ENCODE peak calls at places on chromosomes 16 and 17, in six cellular contexts. One of them, this sample, is unnamed.

GRCh38 chr17:60095830-60096229 is 17.1 kb upstream of the HEATR6 start:
- DNase-seq in mucosa of descending colon: no peak
- DNase-seq in fibroblast of pulmonary artery: no peak
- DNase-seq in transverse colon: no peak
- DNase-seq in kidney epithelial cell: no peak
- DNase-seq in A549: no peak
- DNase-seq in this sample: no peak

GRCh38 chr16:56643080-56643778 is 4.8 kb downstream of the MT1A start:
- DNase-seq in transverse colon: peak; percentile 89
- DNase-seq in mucosa of descending colon: peak; percentile 93
- DNase-seq in A549: peak; percentile 85
- DNase-seq in kidney epithelial cell: no peak
- DNase-seq in fibroblast of pulmonary artery: peak; percentile 43
- DNase-seq in this sample: no peak

GRCh38 chr16:2818278-2818876 is 1.3 kb downstream of the PRSS21 start:
- DNase-seq in kidney epithelial cell: no peak
- DNase-seq in A549: no peak
- DNase-seq in fibroblast of pulmonary artery: no peak
- DNase-seq in transverse colon: peak; percentile 5
- DNase-seq in mucosa of descending colon: no peak
- DNase-seq in this sample: no peak

GRCh38 chr16:53743149-53743566 is 39.2 kb downstream of the FTO start:
- DNase-seq in kidney epithelial cell: no peak
- DNase-seq in fibroblast of pulmonary artery: peak; percentile 58
- DNase-seq in mucosa of descending colon: no peak
- DNase-seq in A549: peak; percentile 70
- DNase-seq in transverse colon: peak; percentile 30
- DNase-seq in this sample: no peak

GRCh38 chr17:7213895-7214299 is 5.7 kb downstream of the DLG4 start:
- DNase-seq in mucosa of descending colon: peak; percentile 45
- DNase-seq in transverse colon: peak; percentile 79
- DNase-seq in A549: peak; percentile 96
- DNase-seq in fibroblast of pulmonary artery: peak; percentile 84
- DNase-seq in kidney epithelial cell: no peak
- DNase-seq in this sample: no peak

GRCh38 chr17:57914274-57915147 is 40.7 kb downstream of the CUEDC1 start:
- DNase-seq in mucosa of descending colon: peak; percentile 21
- DNase-seq in A549: no peak
- DNase-seq in fibroblast of pulmonary artery: no peak
- DNase-seq in kidney epithelial cell: no peak
- DNase-seq in transverse colon: no peak
- DNase-seq in this sample: no peak

GRCh38 chr16:16144416-16144815 is 78.9 kb downstream of the ABCC6 start:
- DNase-seq in kidney epithelial cell: peak; percentile 57
- DNase-seq in mucosa of descending colon: no peak
- DNase-seq in transverse colon: no peak
- DNase-seq in A549: no peak
- DNase-seq in fibroblast of pulmonary artery: no peak
- DNase-seq in this sample: no peak

GRCh38 chr16:47033176-47033575 is 59.7 kb upstream of the DNAJA2 start:
- DNase-seq in fibroblast of pulmonary artery: no peak
- DNase-seq in transverse colon: no peak
- DNase-seq in kidney epithelial cell: no peak
- DNase-seq in mucosa of descending colon: no peak
- DNase-seq in A549: no peak
- DNase-seq in this sample: no peak

GRCh38 chr16:85249418-85249817 is 137.1 kb upstream of the CIBAR2 start:
- DNase-seq in A549: no peak
- DNase-seq in transverse colon: no peak
- DNase-seq in kidney epithelial cell: no peak
- DNase-seq in fibroblast of pulmonary artery: no peak
- DNase-seq in mucosa of descending colon: no peak
- DNase-seq in this sample: no peak

GRCh38 chr17:56309897-56310296 is 156.6 kb downstream of the ANKFN1 start:
- DNase-seq in transverse colon: no peak
- DNase-seq in mucosa of descending colon: no peak
- DNase-seq in kidney epithelial cell: no peak
- DNase-seq in fibroblast of pulmonary artery: peak; percentile 8
- DNase-seq in A549: peak; percentile 39
- DNase-seq in this sample: no peak

GRCh38 chr17:28549274-28550132 is 2.9 kb downstream of the UNC119 start:
- DNase-seq in fibroblast of pulmonary artery: no peak
- DNase-seq in A549: no peak
- DNase-seq in kidney epithelial cell: no peak
- DNase-seq in mucosa of descending colon: no peak
- DNase-seq in transverse colon: no peak
- DNase-seq in this sample: no peak

GRCh38 chr16:75351183-75351582 is 82.1 kb downstream of the CFDP1 start:
- DNase-seq in transverse colon: no peak
- DNase-seq in A549: no peak
- DNase-seq in fibroblast of pulmonary artery: peak; percentile 86
- DNase-seq in kidney epithelial cell: peak; percentile 45
- DNase-seq in mucosa of descending colon: no peak
- DNase-seq in this sample: peak; percentile 37

GRCh38 chr16:53766304-53767016 is 62.5 kb downstream of the FTO start:
- DNase-seq in transverse colon: no peak
- DNase-seq in fibroblast of pulmonary artery: peak; percentile 63
- DNase-seq in mucosa of descending colon: no peak
- DNase-seq in kidney epithelial cell: no peak
- DNase-seq in A549: no peak
- DNase-seq in this sample: no peak

GRCh38 chr16:56372013-56372634 is 53.2 kb downstream of the AMFR start:
- DNase-seq in A549: no peak
- DNase-seq in fibroblast of pulmonary artery: no peak
- DNase-seq in kidney epithelial cell: no peak
- DNase-seq in transverse colon: no peak
- DNase-seq in mucosa of descending colon: no peak
- DNase-seq in this sample: no peak

GRCh38 chr17:28871056-28871579 is 16.3 kb downstream of the ERAL1 start:
- DNase-seq in A549: no peak
- DNase-seq in fibroblast of pulmonary artery: no peak
- DNase-seq in mucosa of descending colon: no peak
- DNase-seq in kidney epithelial cell: no peak
- DNase-seq in transverse colon: no peak
- DNase-seq in this sample: no peak

GRCh38 chr17:28925912-28926365 is 23.1 kb upstream of the DHRS13 start:
- DNase-seq in kidney epithelial cell: peak; percentile 57
- DNase-seq in A549: no peak
- DNase-seq in fibroblast of pulmonary artery: peak; percentile 90
- DNase-seq in transverse colon: no peak
- DNase-seq in mucosa of descending colon: no peak
- DNase-seq in this sample: peak; percentile 49

GRCh38 chr17:81537856-81538555 is 9.8 kb downstream of the FSCN2 start:
- DNase-seq in transverse colon: no peak
- DNase-seq in mucosa of descending colon: no peak
- DNase-seq in fibroblast of pulmonary artery: no peak
- DNase-seq in kidney epithelial cell: no peak
- DNase-seq in A549: no peak
- DNase-seq in this sample: no peak

GRCh38 chr17:28467456-28468025 is 5.9 kb upstream of the SLC13A2 start:
- DNase-seq in transverse colon: no peak
- DNase-seq in fibroblast of pulmonary artery: peak; percentile 79
- DNase-seq in mucosa of descending colon: no peak
- DNase-seq in kidney epithelial cell: no peak
- DNase-seq in A549: no peak
- DNase-seq in this sample: peak; percentile 40

GRCh38 chr17:45123930-45124796 is 8.2 kb downstream of the PLCD3 start:
- DNase-seq in fibroblast of pulmonary artery: peak; percentile 86
- DNase-seq in transverse colon: peak; percentile 82
- DNase-seq in A549: peak; percentile 96
- DNase-seq in kidney epithelial cell: peak; percentile 82
- DNase-seq in mucosa of descending colon: peak; percentile 87
- DNase-seq in this sample: no peak

GRCh38 chr17:61392679-61393078 is 7.0 kb upstream of the TBX2 start:
- DNase-seq in A549: no peak
- DNase-seq in mucosa of descending colon: no peak
- DNase-seq in transverse colon: no peak
- DNase-seq in kidney epithelial cell: no peak
- DNase-seq in fibroblast of pulmonary artery: no peak
- DNase-seq in this sample: no peak

GRCh38 chr17:61395409-61395982 is 4.1 kb upstream of the TBX2 start:
- DNase-seq in kidney epithelial cell: no peak
- DNase-seq in fibroblast of pulmonary artery: no peak
- DNase-seq in mucosa of descending colon: peak; percentile 22
- DNase-seq in transverse colon: no peak
- DNase-seq in A549: no peak
- DNase-seq in this sample: no peak

GRCh38 chr17:61393550-61393903 is 6.1 kb upstream of the TBX2 start:
- DNase-seq in A549: peak; percentile 51
- DNase-seq in fibroblast of pulmonary artery: no peak
- DNase-seq in transverse colon: no peak
- DNase-seq in kidney epithelial cell: no peak
- DNase-seq in mucosa of descending colon: no peak
- DNase-seq in this sample: no peak

GRCh38 chr17:61394630-61395408 is 4.8 kb upstream of the TBX2 start:
- DNase-seq in mucosa of descending colon: peak; percentile 22
- DNase-seq in kidney epithelial cell: no peak
- DNase-seq in A549: no peak
- DNase-seq in fibroblast of pulmonary artery: no peak
- DNase-seq in transverse colon: no peak
- DNase-seq in this sample: no peak

DNA sequence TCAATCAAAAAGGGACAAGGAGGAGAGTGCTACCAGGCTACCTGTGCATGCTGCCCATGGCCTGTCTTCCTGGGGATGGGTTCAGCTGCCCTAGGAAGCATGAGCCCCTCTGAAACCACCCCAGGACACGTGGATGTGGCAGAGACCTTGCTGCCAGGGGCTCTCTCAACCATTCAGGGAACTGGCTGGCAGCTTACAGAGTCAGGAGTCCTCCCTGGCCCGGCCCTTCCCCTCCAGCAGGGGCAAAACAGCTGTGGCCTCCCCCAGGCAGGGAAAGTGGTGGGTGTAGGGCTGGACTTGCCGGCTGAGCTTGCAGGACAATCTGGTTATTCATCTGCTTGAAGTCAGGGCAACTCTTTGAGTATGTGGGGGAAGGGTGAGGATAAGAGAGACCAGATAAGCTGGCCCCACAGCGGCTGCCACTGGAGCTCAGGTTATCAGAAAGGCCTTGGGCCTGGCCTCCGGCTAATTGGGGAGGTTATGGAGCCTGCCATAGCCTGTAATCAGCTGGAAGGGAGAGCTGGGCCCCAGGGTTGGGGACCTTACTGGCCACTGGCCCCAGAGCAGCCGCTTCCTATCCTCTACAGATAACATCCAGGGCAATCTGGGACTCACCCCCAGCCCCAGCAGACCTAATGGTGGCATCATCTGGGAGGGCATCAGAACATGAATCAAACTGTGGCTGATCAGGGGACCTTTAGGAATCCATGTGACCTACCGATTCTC is 5.6 kb upstream of the TBX2 start:
- DNase-seq in kidney epithelial cell: no peak
- DNase-seq in mucosa of descending colon: peak; percentile 25
- DNase-seq in transverse colon: no peak
- DNase-seq in fibroblast of pulmonary artery: no peak
- DNase-seq in A549: no peak
- DNase-seq in this sample: no peak
- TF ChIP-seq CTCF in kidney epithelial cell: no peak
- TF ChIP-seq CTCF in mucosa of descending colon: no peak
- TF ChIP-seq CTCF in transverse colon: no peak
- TF ChIP-seq CTCF in fibroblast of pulmonary artery: no peak
- TF ChIP-seq CTCF in A549: no peak
- TF ChIP-seq CTCF in this sample: no peak

GRCh38 chr16:65658339-65659275 is 536.7 kb upstream of the CDH11 start:
- DNase-seq in A549: peak; percentile 18
- DNase-seq in kidney epithelial cell: peak; percentile 64
- DNase-seq in mucosa of descending colon: no peak
- DNase-seq in transverse colon: no peak
- DNase-seq in fibroblast of pulmonary artery: peak; percentile 85
- DNase-seq in this sample: peak; percentile 52
- TF ChIP-seq CTCF in A549: no peak
- TF ChIP-seq CTCF in kidney epithelial cell: no peak
- TF ChIP-seq CTCF in mucosa of descending colon: no peak
- TF ChIP-seq CTCF in transverse colon: no peak
- TF ChIP-seq CTCF in fibroblast of pulmonary artery: no peak
- TF ChIP-seq CTCF in this sample: no peak

GRCh38 chr17:2721603-2722002 is 10.0 kb upstream of the CLUH start:
- DNase-seq in fibroblast of pulmonary artery: no peak
- DNase-seq in transverse colon: no peak
- DNase-seq in A549: no peak
- DNase-seq in kidney epithelial cell: no peak
- DNase-seq in mucosa of descending colon: peak; percentile 42
- DNase-seq in this sample: no peak

GRCh38 chr17:2723505-2723996 is 12.0 kb upstream of the CLUH start:
- DNase-seq in mucosa of descending colon: peak; percentile 71
- DNase-seq in kidney epithelial cell: no peak
- DNase-seq in A549: no peak
- DNase-seq in fibroblast of pulmonary artery: no peak
- DNase-seq in transverse colon: peak; percentile 64
- DNase-seq in this sample: no peak

GRCh38 chr17:2722611-2723010 is 11.0 kb upstream of the CLUH start:
- DNase-seq in A549: no peak
- DNase-seq in kidney epithelial cell: no peak
- DNase-seq in mucosa of descending colon: no peak
- DNase-seq in fibroblast of pulmonary artery: no peak
- DNase-seq in transverse colon: no peak
- DNase-seq in this sample: no peak

GRCh38 chr17:2723997-2724782 is 12.6 kb upstream of the CLUH start:
- DNase-seq in A549: no peak
- DNase-seq in kidney epithelial cell: no peak
- DNase-seq in mucosa of descending colon: peak; percentile 82
- DNase-seq in transverse colon: peak; percentile 79
- DNase-seq in fibroblast of pulmonary artery: no peak
- DNase-seq in this sample: no peak

DNA sequence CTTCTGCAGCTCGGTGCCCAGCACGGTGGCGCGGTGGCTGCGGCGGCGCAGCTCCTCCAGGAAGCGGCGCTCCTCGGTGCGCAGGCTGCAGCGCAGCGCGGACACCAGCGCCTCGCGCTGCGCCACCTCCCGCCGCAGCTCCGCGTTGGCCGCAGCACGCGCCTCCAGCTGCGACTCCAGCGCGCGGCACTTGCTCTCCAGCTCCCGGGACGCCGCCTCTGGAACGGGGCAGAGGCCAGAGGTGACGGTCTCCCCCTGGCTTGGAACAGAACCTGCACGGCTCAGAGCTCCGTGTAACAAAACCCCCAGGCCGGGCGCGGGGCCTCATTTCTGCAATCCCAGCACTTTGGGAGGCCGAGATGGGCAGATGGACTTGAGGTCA is 13.2 kb upstream of the CLUH start:
- DNase-seq in transverse colon: peak; percentile 66
- DNase-seq in kidney epithelial cell: no peak
- DNase-seq in mucosa of descending colon: peak; percentile 73
- DNase-seq in fibroblast of pulmonary artery: peak; percentile 40
- DNase-seq in A549: peak; percentile 85
- DNase-seq in this sample: no peak
- TF ChIP-seq CTCF in transverse colon: no peak
- TF ChIP-seq CTCF in kidney epithelial cell: no peak
- TF ChIP-seq CTCF in mucosa of descending colon: no peak
- TF ChIP-seq CTCF in fibroblast of pulmonary artery: no peak
- TF ChIP-seq CTCF in A549: peak; percentile 36
- TF ChIP-seq CTCF in this sample: no peak

GRCh38 chr16:21986692-21987246 is 14.1 kb downstream of the PDZD9 start:
- DNase-seq in fibroblast of pulmonary artery: no peak
- DNase-seq in mucosa of descending colon: no peak
- DNase-seq in kidney epithelial cell: no peak
- DNase-seq in transverse colon: no peak
- DNase-seq in A549: no peak
- DNase-seq in this sample: no peak
- TF ChIP-seq CTCF in fibroblast of pulmonary artery: no peak
- TF ChIP-seq CTCF in mucosa of descending colon: no peak
- TF ChIP-seq CTCF in kidney epithelial cell: no peak
- TF ChIP-seq CTCF in transverse colon: no peak
- TF ChIP-seq CTCF in A549: no peak
- TF ChIP-seq CTCF in this sample: no peak

This sample was measured in AG04449.